ENCODE peak calls at places on chromosomes 5 and 9, in four cellular contexts. M is K562, L is endothelial cell of umbilical vein, Y is keratinocyte. C is an unnamed sample.
A peak's percentile ranks its signal among the peaks of the same experiment; 100 is the strongest.

GRCh38 chr5:43043400-43043756 is 3.3 kb upstream of the ANXA2R start:
- DNase-seq in M (no peak), L (no peak), Y (no peak), C (no peak)

GRCh38 chr9:78900500-78900899 is 603.6 kb downstream of the PSAT1 start:
- DNase-seq in M (no peak), Y (no peak), L (no peak), C (peak; percentile 37)

GRCh38 chr5:99032234-99033013 is 103.6 kb upstream of the CHD1 start:
- DNase-seq in M (peak; percentile 73), L (peak; percentile 86), Y (no peak), C (peak; percentile 80)

GRCh38 chr5:139647406-139648204 is 544 bp upstream of the CXXC5 start:
- DNase-seq in L (no peak), M (no peak), Y (no peak), C (no peak)

GRCh38 chr5:158923799-158924551 is 175.7 kb downstream of the EBF1 start:
- DNase-seq in M (no peak), L (no peak), Y (no peak), C (no peak)

GRCh38 chr9:36158122-36158521 is 11.1 kb upstream of the CCIN start:
- DNase-seq in L (no peak), M (no peak), Y (no peak), C (peak; percentile 33)

GRCh38 chr5:147397616-147398015 is 112.3 kb downstream of the DPYSL3 start:
- DNase-seq in M (no peak), L (no peak), Y (no peak), C (no peak)

GRCh38 chr5:53389093-53389492 is 91.3 kb upstream of the FST start:
- DNase-seq in Y (no peak), L (no peak), M (no peak), C (no peak)

GRCh38 chr5:74310386-74310785 is 330.1 kb downstream of the ENC1 start:
- DNase-seq in Y (no peak), L (no peak), M (no peak), C (peak; percentile 44)

GRCh38 chr5:170293273-170293672 is 4.3 kb downstream of the LCP2 start:
- DNase-seq in L (no peak), M (no peak), Y (no peak), C (no peak)

GRCh38 chr9:71839665-71840064 is 71.3 kb downstream of the ABHD17B start:
- DNase-seq in L (no peak), M (no peak), Y (no peak), C (no peak)

GRCh38 chr9:38062498-38063362 is 6.3 kb downstream of the SHB start:
- DNase-seq in L (no peak), Y (no peak), M (peak; percentile 81), C (peak; percentile 84)

GRCh38 chr5:88128813-88129212 is 139.8 kb downstream of the TMEM161B start:
- DNase-seq in Y (no peak), M (no peak), L (no peak), C (no peak)

GRCh38 chr5:40401965-40402364 is 277.8 kb upstream of the PTGER4 start:
- DNase-seq in Y (peak; percentile 86), L (no peak), M (no peak), C (peak; percentile 30)

GRCh38 chr5:131328536-131329186 is 64.8 kb downstream of the CDC42SE2 start:
- DNase-seq in L (peak; percentile 40), M (no peak), Y (no peak), C (peak; percentile 77)

GRCh38 chr9:126915281-126915816 is 767 bp downstream of the RALGPS1 start:
- DNase-seq in Y (no peak), L (no peak), M (no peak), C (no peak)

GRCh38 chr9:12798066-12798770 is 23.4 kb downstream of the LURAP1L start:
- DNase-seq in L (no peak), Y (peak; percentile 35), M (no peak), C (no peak)

GRCh38 chr5:36450229-36451024 is 148.7 kb upstream of the RANBP3L start:
- DNase-seq in Y (no peak), L (no peak), M (no peak), C (no peak)

GRCh38 chr5:36957953-36958559 is 81.5 kb downstream of the NIPBL start:
- DNase-seq in M (no peak), L (no peak), Y (no peak), C (peak; percentile 21)

GRCh38 chr5:1536298-1537165 is 12.8 kb upstream of the LPCAT1 start:
- DNase-seq in Y (peak; percentile 49), M (no peak), L (peak; percentile 6), C (peak; percentile 20)

GRCh38 chr5:159668556-159668955 is 247.7 kb upstream of the ADRA1B start:
- DNase-seq in M (no peak), L (no peak), Y (no peak), C (no peak)

GRCh38 chr5:64811050-64811640 is 42.4 kb downstream of the CWC27 start:
- DNase-seq in M (peak; percentile 19), L (peak; percentile 65), Y (peak; percentile 25), C (peak; percentile 81)

GRCh38 chr5:67156976-67157583 is 39.5 kb downstream of the CD180 start:
- DNase-seq in Y (no peak), L (peak; percentile 37), M (peak; percentile 32), C (peak; percentile 32)

GRCh38 chr5:149240354-149240998 is 31.2 kb upstream of the AFAP1L1 start:
- DNase-seq in Y (no peak), L (no peak), M (no peak), C (no peak)

GRCh38 chr5:97078958-97079357 is 63.5 kb downstream of the LIX1 start:
- DNase-seq in L (no peak), M (no peak), Y (no peak), C (peak; percentile 51)

GRCh38 chr5:109877670-109878045 is 187.9 kb downstream of the MAN2A1 start:
- DNase-seq in M (no peak), L (no peak), Y (no peak), C (peak; percentile 24)

GRCh38 chr9:99140685-99141314 is 35.9 kb downstream of the TGFBR1 start:
- DNase-seq in M (peak; percentile 64), L (peak; percentile 30), Y (no peak), C (peak; percentile 67)

GRCh38 chr9:129064499-129064908 is 16.4 kb upstream of the DOLPP1 start:
- DNase-seq in Y (no peak), L (no peak), M (no peak), C (no peak)

GRCh38 chr5:111550282-111551020 is 38.1 kb upstream of the STARD4 start:
- DNase-seq in M (peak; percentile 72), Y (peak; percentile 96), L (peak; percentile 96), C (peak; percentile 99)

GRCh38 chr5:765948-766631 is 18.4 kb downstream of the ZDHHC11B start:
- DNase-seq in M (peak; percentile 8), L (no peak), Y (no peak), C (no peak)

GRCh38 chr5:83509535-83509934 is 38.0 kb downstream of the VCAN start:
- DNase-seq in L (peak; percentile 90), Y (no peak), M (no peak), C (peak; percentile 71)

GRCh38 chr9:133347515-133347984 is 381 bp downstream of the MED22 start:
- DNase-seq in Y (no peak), L (peak; percentile 35), M (peak; percentile 83), C (no peak)

DNA sequence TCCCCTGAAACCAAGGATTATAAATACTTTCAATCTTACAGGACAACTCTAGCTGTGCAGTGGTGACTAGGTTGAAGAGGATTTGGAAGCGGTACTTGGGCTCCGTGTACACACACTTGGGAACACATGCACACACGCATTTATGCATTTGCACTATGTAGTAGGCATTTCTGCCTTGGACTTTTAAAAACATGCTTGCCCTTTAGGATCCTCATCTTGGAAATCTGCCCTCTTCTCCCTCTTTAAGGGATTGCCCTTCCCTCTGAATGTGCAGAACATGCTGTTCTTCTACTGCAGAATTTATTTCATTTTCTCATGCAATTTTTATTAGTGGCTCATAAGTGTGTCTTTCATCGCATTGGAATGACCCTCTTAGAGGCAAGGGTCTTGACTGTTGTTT is 139.0 kb downstream of the GRIA1 start:
- DNase-seq in L (no peak), Y (no peak), M (no peak), C (no peak)
- H3K9me1 ChIP-seq in L (no peaks in the 10 kb centered on the region), Y (no peaks in the 10 kb centered on the region), M (no peaks in the 10 kb centered on the region), C (peaks cover 11% of the 10 kb centered on the region)

GRCh38 chr5:93576994-93577575 is 3.9 kb downstream of the NR2F1-AS1 start:
- DNase-seq in M (no peak), Y (no peak), L (no peak), C (no peak)
- H3K9me1 ChIP-seq in M (no peaks in the 10 kb centered on the region), Y (no peaks in the 10 kb centered on the region), L (no peaks in the 10 kb centered on the region), C (no peaks in the 10 kb centered on the region)

GRCh38 chr9:119156354-119156753 is 212.9 kb downstream of the BRINP1 start:
- DNase-seq in L (no peak), Y (no peak), M (no peak), C (no peak)
- H3K9me1 ChIP-seq in L (no peaks in the 10 kb centered on the region), Y (no peaks in the 10 kb centered on the region), M (no peaks in the 10 kb centered on the region), C (no peaks in the 10 kb centered on the region)

GRCh38 chr9:134592018-134592818 is 49.4 kb upstream of the COL5A1 start:
- DNase-seq in L (no peak), Y (no peak), M (peak; percentile 41), C (peak; percentile 83)

GRCh38 chr9:134591082-134591571 is 50.5 kb upstream of the COL5A1 start:
- DNase-seq in Y (no peak), M (no peak), L (no peak), C (no peak)

GRCh38 chr9:134590240-134591081 is 51.1 kb upstream of the COL5A1 start:
- DNase-seq in M (no peak), Y (no peak), L (no peak), C (no peak)

GRCh38 chr9:134592819-134593200 is 48.8 kb upstream of the COL5A1 start:
- DNase-seq in Y (no peak), M (no peak), L (no peak), C (no peak)

GRCh38 chr9:134591573-134591981 is 50.0 kb upstream of the COL5A1 start:
- DNase-seq in M (no peak), Y (no peak), L (no peak), C (no peak)
- H3K9me1 ChIP-seq in M (no peaks in the 10 kb centered on the region), Y (no peaks in the 10 kb centered on the region), L (no peaks in the 10 kb centered on the region), C (peaks cover 28% of the 10 kb centered on the region)

GRCh38 chr5:33937017-33937699 is 972 bp downstream of the RXFP3 start:
- DNase-seq in L (no peak), Y (no peak), M (no peak), C (no peak)
- H3K9me1 ChIP-seq in L (no peaks in the 10 kb centered on the region), Y (no peaks in the 10 kb centered on the region), M (no peaks in the 10 kb centered on the region), C (no peaks in the 10 kb centered on the region)

DNA sequence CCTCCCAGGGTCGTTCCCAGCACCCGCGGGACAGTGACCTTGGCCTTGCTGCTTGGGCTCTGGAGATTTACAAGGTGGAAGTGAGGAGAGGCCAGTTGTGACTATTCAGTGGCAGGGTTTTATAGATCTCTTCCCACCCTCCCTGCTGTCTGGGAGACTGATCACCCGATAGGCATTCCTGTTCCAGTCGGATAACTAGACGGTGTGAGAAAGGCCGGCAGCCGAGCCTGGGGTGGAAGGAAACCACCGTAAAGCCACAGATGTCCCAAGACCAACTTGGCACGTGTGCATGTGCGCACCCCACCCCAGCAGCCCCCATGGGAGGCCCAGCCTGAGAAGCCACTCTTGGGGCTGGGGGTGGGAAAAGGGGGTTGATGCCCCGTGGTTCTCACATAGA is 225.9 kb downstream of the FANCC start:
- DNase-seq in Y (no peak), L (no peak), M (no peak), C (peak; percentile 53)
- H3K9me1 ChIP-seq in Y (peaks cover 4% of the 10 kb centered on the region), L (no peaks in the 10 kb centered on the region), M (no peaks in the 10 kb centered on the region), C (peaks cover 21% of the 10 kb centered on the region)